ENCODE peak calls at places on chromosome 9, in five cellular contexts. Y is Calu3, X is AG10803, A is left lung, Z is thoracic aorta. C is an unnamed sample.
A peak's percentile ranks its signal among the peaks of the same experiment; 100 is the strongest.

GRCh38 chr9:110146371-110146770 is 61.6 kb downstream of the C9orf152 start:
- DNase-seq in Y (no peak), X (peak; percentile 48), A (no peak), Z (no peak), C (no peak)

GRCh38 chr9:133787749-133788015 is 49.5 kb upstream of the SARDH start:
- DNase-seq in Y (no peak), X (no peak), A (peak; percentile 55), Z (no peak), C (peak; percentile 97)

GRCh38 chr9:134163374-134164196 is 779 bp downstream of the RNU6ATAC start:
- DNase-seq in Y (peak; percentile 52), X (peak; percentile 46), A (peak; percentile 72), Z (no peak), C (peak; percentile 67)

GRCh38 chr9:78542491-78543175 is 245.7 kb downstream of the PSAT1 start:
- DNase-seq in Y (no peak), X (no peak), A (no peak), Z (no peak), C (no peak)

GRCh38 chr9:113993838-113994540 is 84.1 kb downstream of the AMBP start:
- DNase-seq in Y (no peak), X (peak; percentile 50), A (peak; percentile 83), Z (peak; percentile 84), C (no peak)

GRCh38 chr9:73038613-73039012 is 85.8 kb upstream of the ALDH1A1 start:
- DNase-seq in Y (peak; percentile 2), X (peak; percentile 29), A (peak; percentile 48), Z (peak; percentile 7), C (no peak)

GRCh38 chr9:69660304-69660703 is 11.9 kb downstream of the APBA1 start:
- DNase-seq in Y (no peak), X (no peak), A (no peak), Z (no peak), C (no peak)

GRCh38 chr9:95505676-95506437 is 10.9 kb downstream of the PTCH1 start:
- DNase-seq in Y (peak; percentile 43), X (peak; percentile 41), A (no peak), Z (no peak), C (peak; percentile 61)

GRCh38 chr9:114687034-114687433 is 5.0 kb upstream of the TEX48 start:
- DNase-seq in Y (no peak), X (no peak), A (no peak), Z (no peak), C (no peak)

GRCh38 chr9:120713257-120714087 is 798 bp downstream of the MEGF9 start:
- DNase-seq in Y (peak; percentile 15), X (no peak), A (peak; percentile 43), Z (no peak), C (peak; percentile 36)

GRCh38 chr9:70003786-70004185 is 39.9 kb upstream of the MAMDC2 start:
- DNase-seq in Y (no peak), X (peak; percentile 54), A (no peak), Z (no peak), C (no peak)

GRCh38 chr9:80175286-80175906 is 603.6 kb downstream of the TLE4 start:
- DNase-seq in Y (peak; percentile 14), X (peak; percentile 49), A (no peak), Z (no peak), C (peak; percentile 20)

GRCh38 chr9:136578620-136578914 is 32.7 kb upstream of the NOTCH1 start:
- DNase-seq in Y (no peak), X (no peak), A (no peak), Z (no peak), C (no peak)

GRCh38 chr9:18478517-18479361 is 4.8 kb downstream of the ADAMTSL1 start:
- DNase-seq in Y (no peak), X (peak; percentile 98), A (no peak), Z (no peak), C (no peak)

GRCh38 chr9:89945133-89945532 is 340.3 kb downstream of the GADD45G start:
- DNase-seq in Y (no peak), X (no peak), A (no peak), Z (no peak), C (no peak)
- TF ChIP-seq CTCF in Y (no peak), X (no peak), A (no peak), Z (no peak), C (no peak)

GRCh38 chr9:90100014-90100413 is 495.2 kb downstream of the GADD45G start:
- DNase-seq in Y (no peak), X (peak; percentile 21), A (no peak), Z (no peak), C (no peak)

GRCh38 chr9:90097237-90097636 is 492.4 kb downstream of the GADD45G start:
- DNase-seq in Y (no peak), X (no peak), A (no peak), Z (no peak), C (no peak)

GRCh38 chr9:90102292-90102901 is 497.6 kb downstream of the GADD45G start:
- DNase-seq in Y (peak; percentile 76), X (peak; percentile 83), A (peak; percentile 86), Z (peak; percentile 68), C (peak; percentile 87)

GRCh38 chr9:90098456-90098855 is 493.6 kb downstream of the GADD45G start:
- DNase-seq in Y (no peak), X (no peak), A (no peak), Z (no peak), C (no peak)

GRCh38 chr9:90099262-90099982 is 494.6 kb downstream of the GADD45G start:
- DNase-seq in Y (no peak), X (peak; percentile 17), A (no peak), Z (no peak), C (no peak)
- TF ChIP-seq CTCF in Y (no peak), X (peak; percentile 50), A (no peak), Z (peak; percentile 42), C (peak; percentile 6)

GRCh38 chr9:108709922-108710321 is 145.9 kb downstream of the ACTL7B start:
- DNase-seq in Y (no peak), X (no peak), A (no peak), Z (no peak), C (no peak)
- TF ChIP-seq CTCF in Y (no peak), X (no peak), A (no peak), Z (no peak), C (no peak)

GRCh38 chr9:32350682-32351081 is 33.8 kb upstream of the ACO1 start:
- DNase-seq in Y (no peak), X (peak; percentile 16), A (no peak), Z (no peak), C (no peak)

GRCh38 chr9:32348289-32348688 is 36.2 kb upstream of the ACO1 start:
- DNase-seq in Y (no peak), X (no peak), A (no peak), Z (no peak), C (no peak)

DNA sequence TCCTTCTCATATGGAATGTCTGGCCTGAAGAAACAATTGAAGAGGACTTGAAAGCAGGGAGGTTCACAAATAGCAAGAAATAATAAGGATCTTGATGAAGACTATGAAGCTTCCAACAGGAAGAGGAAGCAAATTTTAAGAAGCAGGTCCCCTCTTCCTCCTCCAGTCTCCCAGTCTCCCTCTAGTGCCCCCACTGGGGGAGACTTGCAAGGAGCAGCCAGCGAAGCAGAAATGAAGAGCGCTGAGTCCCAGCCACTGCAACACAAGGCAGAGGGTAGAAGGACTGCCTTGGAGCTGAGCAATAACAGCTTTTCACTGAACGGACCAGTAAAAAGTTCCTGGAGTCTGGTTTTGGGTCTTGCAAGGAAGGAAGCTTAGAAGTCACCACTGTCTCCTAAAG is 32.6 kb upstream of the ACO1 start:
- DNase-seq in Y (no peak), X (no peak), A (no peak), Z (no peak), C (no peak)
- TF ChIP-seq CTCF in Y (peak; percentile 25), X (no peak), A (no peak), Z (no peak), C (no peak)